ENCODE peak calls at places on chromosomes 1 and 21, in six cellular contexts. A is upper lobe of right lung; U is GM23248; Y is upper lobe of left lung; R is CD8-positive, alpha-beta memory T cell; Q is pancreas. B is an unnamed sample.

GRCh38 chr21:44295646-44296045 is 4.2 kb upstream of the PFKL start:
- DNase-seq in A (no peak), U (no peak), Y (no peak), R (no peak), Q (peak; percentile 15), B (no peak)

GRCh38 chr1:24967962-24968361 is 37.9 kb upstream of the RUNX3 start:
- DNase-seq in A (no peak), U (no peak), Y (no peak), R (no peak), Q (no peak), B (no peak)

GRCh38 chr1:167532964-167533824 is 14.9 kb upstream of the CD247 start:
- DNase-seq in A (no peak), U (no peak), Y (no peak), R (no peak), Q (no peak), B (peak; percentile 31)

GRCh38 chr1:225462714-225463574 is 35.1 kb upstream of the LBR start:
- DNase-seq in A (no peak), U (no peak), Y (no peak), R (no peak), Q (no peak), B (no peak)

GRCh38 chr1:229757226-229757625 is 131.2 kb downstream of the URB2 start:
- DNase-seq in A (no peak), U (peak; percentile 16), Y (no peak), R (no peak), Q (no peak), B (no peak)

GRCh38 chr1:11414921-11415538 is 63.9 kb upstream of the DISP3 start:
- DNase-seq in A (no peak), U (no peak), Y (no peak), R (no peak), Q (no peak), B (no peak)

GRCh38 chr1:31054349-31054748 is 11.2 kb downstream of the PUM1 start:
- DNase-seq in A (no peak), U (peak; percentile 84), Y (no peak), R (no peak), Q (no peak), B (no peak)

GRCh38 chr1:89459081-89459480 is 65.5 kb upstream of the LRRC8B start:
- DNase-seq in A (no peak), U (no peak), Y (no peak), R (no peak), Q (no peak), B (no peak)

GRCh38 chr1:203263496-203263895 is 34.0 kb upstream of the CHIT1 start:
- DNase-seq in A (no peak), U (no peak), Y (no peak), R (no peak), Q (no peak), B (no peak)

GRCh38 chr1:211599250-211599649 is 20.3 kb upstream of the SLC30A1 start:
- DNase-seq in A (no peak), U (no peak), Y (no peak), R (no peak), Q (no peak), B (no peak)

GRCh38 chr21:14591277-14591876 is 45.3 kb upstream of the SAMSN1 start:
- DNase-seq in A (no peak), U (no peak), Y (no peak), R (no peak), Q (no peak), B (no peak)

GRCh38 chr21:35651166-35651565 is 409.2 kb downstream of the SETD4 start:
- DNase-seq in A (no peak), U (no peak), Y (no peak), R (no peak), Q (no peak), B (no peak)

GRCh38 chr1:183544598-183545297 is 45.5 kb downstream of the NCF2 start:
- DNase-seq in A (no peak), U (no peak), Y (no peak), R (no peak), Q (no peak), B (no peak)

GRCh38 chr1:90504509-90504908 is 212.6 kb downstream of the BARHL2 start:
- DNase-seq in A (no peak), U (no peak), Y (no peak), R (no peak), Q (no peak), B (no peak)

GRCh38 chr1:107950434-107950833 is 14.5 kb downstream of the VAV3 start:
- DNase-seq in A (no peak), U (no peak), Y (no peak), R (no peak), Q (no peak), B (no peak)

GRCh38 chr1:53781654-53782053 is 42.7 kb upstream of the GLIS1 start:
- DNase-seq in A (no peak), U (peak; percentile 44), Y (no peak), R (no peak), Q (no peak), B (no peak)

GRCh38 chr1:113275691-113276090 is 114.6 kb upstream of the MAGI3 start:
- DNase-seq in A (no peak), U (no peak), Y (no peak), R (no peak), Q (no peak), B (no peak)

GRCh38 chr1:39776400-39776713 is 5.2 kb upstream of the OXCT2 start:
- DNase-seq in A (no peak), U (no peak), Y (no peak), R (no peak), Q (no peak), B (no peak)

GRCh38 chr1:115099693-115100050 is 10.4 kb upstream of the TSPAN2 start:
- DNase-seq in A (no peak), U (peak; percentile 85), Y (no peak), R (no peak), Q (no peak), B (peak; percentile 36)
- H3K4me3 ChIP-seq in A (no peak overlapping the region), U (peak overlapping the region; percentile 35), Y (peak overlapping the region; percentile 22), R (peak overlapping the region; percentile 67), Q (no peak overlapping the region), B (peak overlapping the region; percentile 29)

DNA sequence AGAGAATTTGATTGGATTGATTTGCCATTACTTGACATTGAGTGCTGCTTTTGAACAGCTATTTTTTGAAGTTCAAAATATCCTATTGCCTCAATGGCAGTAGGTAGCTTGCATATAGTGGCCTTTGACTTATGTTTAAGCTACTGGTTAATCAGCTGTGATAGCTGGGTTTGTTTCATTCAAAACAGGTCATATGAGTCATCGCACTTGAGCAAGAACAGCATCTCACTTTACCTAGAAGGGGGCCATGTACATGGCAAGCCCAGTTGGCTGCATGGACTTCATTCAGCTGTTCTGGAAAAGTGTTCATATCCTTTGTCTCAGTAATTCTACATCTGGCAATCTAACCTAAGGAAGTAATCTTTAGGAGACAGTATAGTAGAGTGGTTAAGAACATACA is 29.0 kb upstream of the ARID1A start:
- DNase-seq in A (no peak), U (peak; percentile 9), Y (no peak), R (no peak), Q (no peak), B (no peak)
- H3K4me3 ChIP-seq in A (no peak overlapping the region), U (no peak overlapping the region), Y (no peak overlapping the region), R (no peak overlapping the region), Q (no peak overlapping the region), B (no peak overlapping the region)

DNA sequence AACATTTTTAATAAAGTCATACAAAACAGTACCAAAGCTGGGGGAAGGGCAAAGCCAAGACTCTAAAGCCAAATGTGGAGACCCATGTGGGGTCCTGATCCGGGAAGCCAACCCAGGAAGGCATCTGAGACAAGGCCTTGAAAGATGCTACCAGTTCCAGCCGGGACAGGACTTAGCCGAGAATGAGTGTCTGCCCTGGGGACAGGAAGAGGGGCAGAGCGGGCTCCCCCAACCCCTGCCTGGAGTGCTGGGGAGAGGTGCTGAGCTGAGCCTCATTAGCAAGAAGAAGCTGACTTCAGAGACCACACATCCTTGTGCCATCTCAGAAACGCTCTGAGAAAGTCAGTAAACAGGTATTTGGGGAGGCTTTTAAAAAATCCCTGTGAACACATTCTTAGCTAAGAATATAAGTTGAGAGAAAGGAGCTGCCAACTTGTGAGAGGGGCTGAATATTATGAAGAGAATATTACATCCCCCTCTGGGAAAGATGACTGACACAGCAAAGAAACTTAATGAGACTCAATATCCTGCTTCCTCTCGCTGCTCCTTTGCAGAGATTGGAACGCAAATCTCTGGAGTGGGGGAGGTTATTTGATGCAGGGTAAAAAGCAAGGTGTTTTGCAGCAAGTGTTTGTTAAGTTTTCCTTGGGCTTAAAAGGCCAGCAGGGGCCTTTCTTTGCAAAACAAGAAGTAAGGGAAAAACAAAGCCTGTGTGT is 103.3 kb upstream of the KCND3 start:
- DNase-seq in A (no peak), U (no peak), Y (no peak), R (no peak), Q (no peak), B (no peak)
- H3K4me3 ChIP-seq in A (no peak overlapping the region), U (no peak overlapping the region), Y (no peak overlapping the region), R (no peak overlapping the region), Q (no peak overlapping the region), B (no peak overlapping the region)

GRCh38 chr21:28699591-28700259 is 293.0 kb downstream of the LTN1 start:
- DNase-seq in A (no peak), U (no peak), Y (no peak), R (no peak), Q (no peak), B (no peak)
- H3K4me3 ChIP-seq in A (no peak overlapping the region), U (no peak overlapping the region), Y (no peak overlapping the region), R (no peak overlapping the region), Q (no peak overlapping the region), B (no peak overlapping the region)

GRCh38 chr1:8424539-8425116 is 106.7 kb downstream of the SLC45A1 start:
- DNase-seq in A (peak; percentile 66), U (no peak), Y (peak; percentile 88), R (peak; percentile 67), Q (peak; percentile 44), B (peak; percentile 54)
- H3K4me3 ChIP-seq in A (peak overlapping the region; percentile 74), U (peak overlapping the region; percentile 75), Y (peak overlapping the region; percentile 66), R (peak overlapping the region; percentile 60), Q (no peak overlapping the region), B (peak overlapping the region; percentile 85)

GRCh38 chr1:228448372-228448771 is 31.7 kb upstream of the TRIM17 start:
- DNase-seq in A (no peak), U (no peak), Y (no peak), R (no peak), Q (no peak), B (no peak)

GRCh38 chr1:228446849-228447248 is 30.2 kb upstream of the TRIM17 start:
- DNase-seq in A (no peak), U (no peak), Y (no peak), R (no peak), Q (no peak), B (no peak)

GRCh38 chr1:228443395-228443794 is 26.7 kb upstream of the TRIM17 start:
- DNase-seq in A (no peak), U (no peak), Y (no peak), R (no peak), Q (no peak), B (no peak)

GRCh38 chr1:228445867-228446584 is 29.4 kb upstream of the TRIM17 start:
- DNase-seq in A (no peak), U (peak; percentile 70), Y (no peak), R (peak; percentile 14), Q (no peak), B (no peak)

DNA sequence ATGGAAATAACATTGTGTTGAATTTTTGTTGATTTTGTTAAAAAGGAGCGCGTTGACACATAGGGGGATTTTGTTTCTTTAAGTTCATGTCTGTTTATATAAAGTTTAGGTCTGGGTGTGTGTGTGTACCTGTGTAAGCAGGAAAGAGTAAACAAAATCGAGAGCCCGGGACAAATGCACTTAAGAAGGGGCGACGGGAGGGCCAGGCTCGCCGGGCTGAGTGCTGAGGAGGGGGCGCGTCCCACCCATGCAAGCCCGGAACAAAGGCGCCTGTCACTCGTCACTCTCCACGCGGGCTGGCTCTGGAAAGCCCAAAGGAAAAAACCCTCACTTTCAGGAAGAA is 28.8 kb upstream of the TRIM17 start:
- DNase-seq in A (no peak), U (no peak), Y (no peak), R (no peak), Q (no peak), B (no peak)
- H3K4me3 ChIP-seq in A (peak overlapping the region; percentile 29), U (peak overlapping the region; percentile 49), Y (peak overlapping the region; percentile 24), R (peak overlapping the region; percentile 38), Q (no peak overlapping the region), B (no peak overlapping the region)